ENCODE peak calls at places on chromosomes 12 and 14, in six cellular contexts. A is IMR-90, R is ascending aorta, E is AG10803, S is pancreas, Z is stomach. V is an unnamed sample.

GRCh38 chr14:94423465-94424056 is 29.0 kb downstream of the SERPINA11 start:
- DNase-seq in A (peak), R (no peak), E (peak), S (peak), Z (peak), V (peak)

GRCh38 chr12:125503128-125503527 is 437.9 kb downstream of the AACS start:
- DNase-seq in A (no peak), R (no peak), E (no peak), S (no peak), Z (no peak), V (no peak)

GRCh38 chr12:39443704-39444234 is 849 bp upstream of the KIF21A start:
- DNase-seq in A (no peak), R (no peak), E (peak), S (no peak), Z (no peak), V (peak)

GRCh38 chr12:75162845-75163244 is 46.8 kb downstream of the KCNC2 start:
- DNase-seq in A (no peak), R (no peak), E (no peak), S (no peak), Z (no peak), V (no peak)

GRCh38 chr14:58882577-58883018 is 244.8 kb downstream of the DACT1 start:
- DNase-seq in A (peak), R (no peak), E (peak), S (no peak), Z (no peak), V (peak)

GRCh38 chr14:22849212-22849819 is 12.9 kb downstream of the MMP14 start:
- DNase-seq in A (no peak), R (peak), E (peak), S (no peak), Z (peak), V (peak)

GRCh38 chr14:51053157-51053556 is 41.7 kb downstream of the TRIM9 start:
- DNase-seq in A (peak), R (no peak), E (no peak), S (no peak), Z (no peak), V (no peak)

GRCh38 chr12:22480016-22480415 is 64.3 kb downstream of the C2CD5 start:
- DNase-seq in A (no peak), R (no peak), E (no peak), S (no peak), Z (no peak), V (no peak)

GRCh38 chr12:10221846-10222245 is 9.2 kb downstream of the GABARAPL1 start:
- DNase-seq in A (no peak), R (no peak), E (no peak), S (no peak), Z (no peak), V (no peak)

GRCh38 chr14:38107216-38107631 is 100.5 kb upstream of the SSTR1 start:
- DNase-seq in A (peak), R (no peak), E (no peak), S (no peak), Z (no peak), V (no peak)

GRCh38 chr12:25958254-25959068 is at the start of gene RASSF8:
- DNase-seq in A (peak), R (no peak), E (peak), S (peak), Z (peak), V (peak)

GRCh38 chr12:103647267-103647666 is 60.2 kb downstream of the STAB2 start:
- DNase-seq in A (peak), R (no peak), E (peak), S (no peak), Z (no peak), V (peak)

GRCh38 chr12:28709996-28710685 is 438.9 kb upstream of the FAR2 start:
- DNase-seq in A (peak), R (no peak), E (peak), S (no peak), Z (no peak), V (peak)

GRCh38 chr14:49306152-49306751 is 279.9 kb downstream of the RPS29 start:
- DNase-seq in A (peak), R (no peak), E (peak), S (no peak), Z (no peak), V (peak)

GRCh38 chr14:36880276-36880675 is 218.6 kb downstream of the PAX9 start:
- DNase-seq in A (no peak), R (no peak), E (no peak), S (no peak), Z (no peak), V (no peak)

GRCh38 chr12:124668602-124669001 is 101.2 kb upstream of the NCOR2 start:
- DNase-seq in A (no peak), R (no peak), E (peak), S (no peak), Z (peak), V (no peak)

GRCh38 chr12:59396519-59396918 is 199.3 kb upstream of the SLC16A7 start:
- DNase-seq in A (no peak), R (no peak), E (no peak), S (no peak), Z (peak), V (no peak)

GRCh38 chr14:69685716-69686115 is 74.3 kb downstream of the SUSD6 start:
- DNase-seq in A (peak), R (no peak), E (peak), S (peak), Z (peak), V (peak)

DNA sequence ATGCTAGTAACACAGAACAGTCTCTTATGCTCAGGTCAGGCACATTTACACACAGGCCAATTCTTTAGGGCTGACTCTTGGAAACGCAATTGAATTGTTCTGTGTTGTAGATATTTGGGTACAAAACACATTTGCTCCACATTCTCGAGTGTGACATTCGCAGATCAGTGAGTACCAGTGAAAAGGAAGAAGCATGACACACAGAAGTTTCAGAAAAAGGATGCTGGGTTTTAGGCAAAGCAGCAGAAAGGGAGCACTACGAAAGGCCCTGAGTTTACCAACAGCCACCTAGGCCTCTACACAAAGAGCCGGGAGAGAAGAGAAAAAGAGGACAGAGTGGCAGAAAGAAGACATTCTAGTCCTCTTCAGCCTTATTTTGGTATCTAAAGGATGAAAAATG is 254.4 kb upstream of the BTG1 start:
- DNase-seq in A (no peak), R (no peak), E (no peak), S (no peak), Z (no peak), V (no peak)
- H3K4me3 ChIP-seq in A (no peak), R (no peak), E (no peak), S (no peak), Z (no peak), V (no peak)

GRCh38 chr12:3905664-3906063 is 32.5 kb upstream of the PARP11 start:
- DNase-seq in A (no peak), R (no peak), E (no peak), S (no peak), Z (no peak), V (no peak)
- H3K4me3 ChIP-seq in A (no peak), R (no peak), E (no peak), S (no peak), Z (no peak), V (no peak)

DNA sequence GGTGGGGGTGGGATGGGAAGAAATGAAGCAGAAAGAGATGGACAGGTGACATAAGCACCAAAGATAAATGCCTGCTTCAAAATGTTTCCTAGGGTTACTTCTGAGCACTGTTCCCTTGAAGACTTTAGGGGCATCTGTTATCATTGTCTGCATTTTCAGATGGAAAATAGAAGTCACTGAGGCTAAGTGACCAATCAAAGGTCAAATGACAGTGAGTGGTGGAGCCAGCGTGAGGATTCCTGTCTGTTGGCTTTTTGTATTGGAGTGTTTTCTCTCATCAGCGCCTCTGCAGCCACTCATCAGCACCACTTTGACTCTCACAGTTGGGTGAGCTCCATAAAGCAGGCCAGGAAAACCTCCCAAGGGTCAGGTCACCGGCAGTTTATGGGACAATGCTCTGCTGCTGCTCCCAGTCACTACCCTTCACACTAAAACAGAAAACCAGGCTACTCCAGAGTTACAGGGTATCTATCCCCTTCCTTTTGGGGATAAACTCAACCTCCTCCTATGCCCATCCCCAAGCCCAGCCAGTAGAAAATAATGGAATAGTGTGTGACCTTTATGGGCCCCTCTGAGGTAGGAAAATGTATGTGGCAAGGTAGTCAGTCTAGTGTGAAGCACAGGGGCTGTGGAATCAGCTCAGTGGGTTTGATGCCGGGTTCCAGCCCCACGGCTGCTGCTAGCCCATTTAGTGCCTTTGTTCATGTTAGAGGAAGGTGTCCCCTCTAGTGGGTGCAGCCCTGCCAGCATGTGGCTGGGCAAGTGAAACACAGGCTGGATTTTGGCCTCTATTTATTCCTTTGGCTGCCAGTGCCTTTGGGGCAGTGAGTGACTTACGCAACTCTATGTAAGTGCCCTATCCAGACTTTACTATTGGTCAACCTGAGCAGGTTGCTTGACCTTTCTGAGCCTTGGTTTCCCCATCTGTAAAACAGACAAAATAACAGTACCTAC is 133.7 kb upstream of the CPM start:
- DNase-seq in A (no peak), R (no peak), E (no peak), S (no peak), Z (no peak), V (no peak)
- H3K4me3 ChIP-seq in A (no peak), R (no peak), E (no peak), S (no peak), Z (no peak), V (no peak)

GRCh38 chr14:103250181-103250580 is 83.9 kb upstream of the EIF5 start:
- DNase-seq in A (no peak), R (no peak), E (no peak), S (no peak), Z (no peak), V (no peak)

GRCh38 chr14:103247169-103247606 is 86.8 kb upstream of the EIF5 start:
- DNase-seq in A (no peak), R (no peak), E (no peak), S (no peak), Z (no peak), V (no peak)

GRCh38 chr14:103243764-103244737 is 90.0 kb upstream of the EIF5 start:
- DNase-seq in A (no peak), R (no peak), E (no peak), S (no peak), Z (no peak), V (peak)

GRCh38 chr14:103250888-103251287 is 83.1 kb upstream of the EIF5 start:
- DNase-seq in A (no peak), R (no peak), E (no peak), S (no peak), Z (no peak), V (no peak)

GRCh38 chr14:103246089-103246488 is 87.9 kb upstream of the EIF5 start:
- DNase-seq in A (no peak), R (no peak), E (no peak), S (no peak), Z (no peak), V (no peak)
- H3K4me3 ChIP-seq in A (no peak), R (no peak), E (no peak), S (no peak), Z (no peak), V (no peak)

GRCh38 chr14:61034416-61035100 is 53.5 kb downstream of the SLC38A6 start:
- DNase-seq in A (no peak), R (no peak), E (no peak), S (no peak), Z (no peak), V (no peak)

GRCh38 chr14:61033024-61033423 is 52.0 kb downstream of the SLC38A6 start:
- DNase-seq in A (no peak), R (no peak), E (peak), S (no peak), Z (no peak), V (no peak)

GRCh38 chr14:61031026-61031425 is 50.0 kb downstream of the SLC38A6 start:
- DNase-seq in A (no peak), R (no peak), E (no peak), S (no peak), Z (no peak), V (no peak)

DNA sequence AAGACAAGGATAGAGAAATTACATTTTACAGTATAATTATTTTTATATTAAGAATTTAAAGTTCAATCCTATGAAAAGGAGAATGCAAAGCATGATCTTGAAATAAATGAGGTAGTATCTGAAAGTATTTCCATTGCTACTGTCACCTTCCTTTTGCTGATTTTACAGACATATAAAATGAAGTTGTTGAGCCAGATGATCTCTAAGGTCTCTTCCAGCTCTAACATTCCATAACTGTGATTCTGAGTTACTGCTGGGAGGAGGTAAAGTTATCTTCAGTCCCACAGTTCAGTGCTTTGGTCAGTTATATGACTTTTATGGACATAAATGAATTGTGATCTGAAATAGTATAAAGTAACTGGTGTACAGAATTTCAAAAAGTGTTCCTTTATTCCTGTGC is 52.8 kb downstream of the SLC38A6 start:
- DNase-seq in A (peak), R (no peak), E (peak), S (no peak), Z (no peak), V (no peak)
- H3K4me3 ChIP-seq in A (no peak), R (no peak), E (no peak), S (no peak), Z (no peak), V (no peak)

V was measured in fibroblast of villous mesenchyme.